ENCODE peak calls at places on chromosomes 16 and 17, in four cellular contexts. E, P, D and K are unnamed samples.

GRCh38 chr17:32335647-32336046 is 6.3 kb downstream of the C17orf75 start:
- DNase-seq in E (no peak), P (no peak), D (no peak), K (no peak)

GRCh38 chr16:67459858-67460144 is 21.2 kb downstream of the ATP6V0D1 start:
- DNase-seq in E (no peak), P (no peak), D (no peak), K (no peak)

GRCh38 chr17:27396045-27396444 is 60.2 kb upstream of the KSR1 start:
- DNase-seq in E (no peak), P (no peak), D (no peak), K (no peak)

GRCh38 chr17:73773702-73774101 is 129.5 kb upstream of the SDK2 start:
- DNase-seq in E (no peak), P (no peak), D (no peak), K (no peak)

GRCh38 chr17:57962441-57963148 is 7.4 kb upstream of the CUEDC1 start:
- DNase-seq in E (no peak), P (no peak), D (no peak), K (no peak)

GRCh38 chr17:28385037-28385797 is 13.7 kb downstream of the SARM1 start:
- DNase-seq in E (no peak), P (no peak), D (no peak), K (no peak)

GRCh38 chr17:42424991-42425610 is 2.0 kb upstream of the CAVIN1 start:
- DNase-seq in E (no peak), P (no peak), D (no peak), K (no peak)

GRCh38 chr17:70947636-70948565 is 778.6 kb downstream of the KCNJ2 start:
- DNase-seq in E (no peak), P (no peak), D (no peak), K (no peak)

GRCh38 chr16:57486858-57487834 is 853 bp upstream of the DOK4 start:
- DNase-seq in E (no peak), P (no peak), D (no peak), K (no peak)

GRCh38 chr16:87764600-87765472 is 950 bp downstream of the KLHDC4 start:
- DNase-seq in E (peak; percentile 16), P (no peak), D (no peak), K (no peak)

GRCh38 chr17:46977750-46978488 is 1.1 kb downstream of the RPRML start:
- DNase-seq in E (no peak), P (no peak), D (no peak), K (no peak)

GRCh38 chr17:12568358-12569251 is 97.1 kb upstream of the MYOCD start:
- DNase-seq in E (no peak), P (no peak), D (no peak), K (no peak)

GRCh38 chr16:85806539-85806938 is 7.0 kb downstream of the COX4I1 start:
- DNase-seq in E (no peak), P (no peak), D (no peak), K (no peak)

DNA sequence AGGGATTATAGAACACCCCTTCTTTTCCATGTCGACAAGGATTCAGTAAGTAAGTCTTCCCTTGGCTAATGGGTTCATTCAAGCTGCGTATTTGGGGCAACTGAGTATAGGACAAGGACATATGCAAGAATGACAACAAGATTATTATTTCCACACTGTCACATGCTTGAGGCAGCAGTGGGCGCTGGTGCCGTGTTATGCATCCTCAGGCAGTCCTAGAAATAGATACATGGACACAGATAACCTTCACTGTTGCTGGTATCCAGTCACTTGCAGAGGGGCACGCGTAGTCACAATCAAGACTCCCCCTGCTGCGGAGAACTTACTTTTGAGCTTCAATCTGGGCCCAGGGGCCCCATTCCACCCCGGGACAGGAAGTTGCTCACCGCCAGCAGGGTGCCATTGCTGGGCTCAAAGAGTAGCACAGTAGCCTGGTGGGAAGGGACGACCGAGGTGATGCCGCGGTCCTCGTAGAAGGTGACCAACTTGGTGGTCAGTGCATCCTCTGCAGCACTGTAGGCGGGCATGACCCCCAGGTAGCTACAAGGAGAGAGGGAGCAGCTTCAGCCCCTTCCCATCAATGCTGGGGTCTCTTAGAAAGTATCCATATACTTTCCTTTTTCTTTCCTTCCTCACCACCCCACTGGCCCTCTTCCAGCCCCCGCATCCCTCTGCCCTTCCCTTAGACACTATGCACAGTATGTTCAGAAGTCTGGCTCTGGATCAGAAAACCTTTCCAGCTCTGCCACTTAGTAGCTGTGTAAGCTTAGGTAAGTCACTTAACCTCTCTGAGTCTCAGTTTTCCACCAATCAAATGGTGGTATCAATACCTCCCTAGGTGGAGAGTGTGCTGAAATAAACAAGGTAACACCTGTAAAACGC is 804 bp downstream of the CRYM start:
- DNase-seq in E (peak; percentile 13), P (no peak), D (no peak), K (no peak)
- TF ChIP-seq SPI1 in E (no peak), P (no peak), D (no peak), K (no peak)

DNA sequence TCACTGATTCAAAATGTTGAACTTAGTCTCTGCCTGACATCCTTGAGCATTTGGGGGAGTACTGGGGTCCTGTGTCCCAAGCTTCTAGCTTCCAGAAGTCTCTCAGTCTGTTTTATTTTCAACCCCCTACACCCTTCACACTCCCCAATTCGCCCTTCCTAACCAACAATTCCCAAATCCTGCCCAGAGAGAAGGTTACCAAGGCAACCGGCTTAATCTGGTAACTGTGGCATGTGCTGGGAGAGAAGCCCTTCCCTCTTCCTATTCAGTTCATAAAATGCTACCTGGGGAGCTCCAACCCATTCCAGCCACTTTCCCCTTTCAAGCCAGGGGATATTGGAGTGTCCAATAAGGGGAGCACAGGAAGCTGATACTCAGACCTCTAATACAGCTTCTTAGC is 1.3 kb upstream of the RAPGEFL1 start:
- DNase-seq in E (no peak), P (no peak), D (no peak), K (no peak)
- TF ChIP-seq POLR2AphosphoS5 in E (peak; percentile 2), P (no peak), D (no peak), K (no peak)

DNA sequence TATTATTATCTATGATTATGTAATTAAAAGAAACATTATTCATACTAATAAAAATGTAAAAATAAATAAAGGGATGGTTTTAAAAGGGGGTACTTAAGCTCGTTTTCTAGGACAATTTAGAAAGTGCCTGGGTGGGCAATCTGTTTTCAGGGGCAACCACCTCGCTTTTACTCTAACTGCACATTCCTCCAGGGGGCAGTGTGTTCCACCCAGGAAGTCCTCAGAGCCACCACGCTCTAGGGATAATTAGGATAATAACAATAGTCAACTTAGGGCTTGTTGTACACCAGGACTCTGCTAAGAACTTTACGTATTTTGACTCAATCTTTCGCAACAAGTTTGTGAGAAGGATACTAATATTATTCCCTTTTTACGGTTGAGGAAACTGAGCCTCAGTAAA is 396.7 kb upstream of the MAF start:
- DNase-seq in E (peak; percentile 69), P (no peak), D (no peak), K (no peak)
- TF ChIP-seq SPI1 in E (no peak), P (no peak), D (no peak), K (no peak)

GRCh38 chr17:49000943-49001342 is 3.8 kb downstream of the IGF2BP1 start:
- DNase-seq in E (no peak), P (no peak), D (no peak), K (peak; percentile 27)
- TF ChIP-seq POLR2AphosphoS5 in E (no peak), P (no peak), D (no peak), K (no peak)

GRCh38 chr17:48494335-48494734 is 36.5 kb downstream of the HOXB1 start:
- DNase-seq in E (no peak), P (no peak), D (no peak), K (no peak)
- TF ChIP-seq SPI1 in E (no peak), P (no peak), D (no peak), K (no peak)

GRCh38 chr16:30183961-30184429 is 593 bp downstream of the CORO1A start:
- DNase-seq in E (no peak), P (peak; percentile 73), D (peak; percentile 71), K (no peak)

GRCh38 chr16:30180741-30181140 is 2.7 kb upstream of the CORO1A start:
- DNase-seq in E (no peak), P (no peak), D (no peak), K (no peak)

GRCh38 chr16:30179931-30180330 is 3.5 kb upstream of the CORO1A start:
- DNase-seq in E (no peak), P (no peak), D (no peak), K (no peak)

GRCh38 chr16:30183236-30183960 is at the start of gene CORO1A:
- DNase-seq in E (peak; percentile 88), P (peak; percentile 75), D (peak; percentile 32), K (peak; percentile 96)

GRCh38 chr16:30179195-30179594 is 4.2 kb upstream of the CORO1A start:
- DNase-seq in E (no peak), P (no peak), D (no peak), K (no peak)
- TF ChIP-seq POLR2AphosphoS5 in E (no peak), P (no peak), D (no peak), K (no peak)

GRCh38 chr17:38825762-38826247 is 684 bp upstream of the CWC25 start:
- DNase-seq in E (peak; percentile 17), P (no peak), D (no peak), K (no peak)
- TF ChIP-seq SPI1 in E (no peak), P (no peak), D (no peak), K (no peak)